ENCODE peak calls at places on chromosomes 13 and 19, in seven cellular contexts. One of them, this sample, is unnamed. For H3K4me1, the result is how much of the 10 kb centered on the place peaks cover.

GRCh38 chr13:40622761-40623160 is 43.7 kb downstream of the FOXO1 start:
- DNase-seq in thoracic aorta: no peak
- DNase-seq in heart right ventricle: no peak
- DNase-seq in tibial artery: no peak
- DNase-seq in CD8-positive, alpha-beta T cell: no peak
- DNase-seq in ovary: no peak
- DNase-seq in esophagus squamous epithelium: no peak
- DNase-seq in this sample: no peak

GRCh38 chr13:41680900-41681299 is 223.6 kb downstream of the RGCC start:
- DNase-seq in thoracic aorta: no peak
- DNase-seq in heart right ventricle: no peak
- DNase-seq in tibial artery: no peak
- DNase-seq in CD8-positive, alpha-beta T cell: no peak
- DNase-seq in ovary: no peak
- DNase-seq in esophagus squamous epithelium: no peak
- DNase-seq in this sample: no peak

GRCh38 chr13:94169783-94170513 is 309.5 kb downstream of the DCT start:
- DNase-seq in thoracic aorta: peak
- DNase-seq in heart right ventricle: no peak
- DNase-seq in tibial artery: peak
- DNase-seq in CD8-positive, alpha-beta T cell: no peak
- DNase-seq in ovary: no peak
- DNase-seq in esophagus squamous epithelium: no peak
- DNase-seq in this sample: no peak

GRCh38 chr13:76886292-76887061 is at the start of gene KCTD12:
- DNase-seq in thoracic aorta: peak
- DNase-seq in heart right ventricle: peak
- DNase-seq in tibial artery: peak
- DNase-seq in CD8-positive, alpha-beta T cell: peak
- DNase-seq in ovary: peak
- DNase-seq in esophagus squamous epithelium: peak
- DNase-seq in this sample: peak

GRCh38 chr13:40626977-40627376 is 39.5 kb downstream of the FOXO1 start:
- DNase-seq in thoracic aorta: no peak
- DNase-seq in heart right ventricle: no peak
- DNase-seq in tibial artery: no peak
- DNase-seq in CD8-positive, alpha-beta T cell: no peak
- DNase-seq in ovary: no peak
- DNase-seq in esophagus squamous epithelium: no peak
- DNase-seq in this sample: no peak

GRCh38 chr13:42740753-42741152 is 40.6 kb upstream of the FAM216B start:
- DNase-seq in thoracic aorta: no peak
- DNase-seq in heart right ventricle: peak
- DNase-seq in tibial artery: peak
- DNase-seq in CD8-positive, alpha-beta T cell: no peak
- DNase-seq in ovary: no peak
- DNase-seq in esophagus squamous epithelium: no peak
- DNase-seq in this sample: peak

GRCh38 chr19:33052352-33052972 is 12.2 kb downstream of the RHPN2 start:
- DNase-seq in thoracic aorta: no peak
- DNase-seq in heart right ventricle: no peak
- DNase-seq in tibial artery: no peak
- DNase-seq in CD8-positive, alpha-beta T cell: no peak
- DNase-seq in ovary: peak
- DNase-seq in esophagus squamous epithelium: no peak
- DNase-seq in this sample: peak

GRCh38 chr13:50283017-50283416 is 267.8 kb downstream of the KCNRG start:
- DNase-seq in thoracic aorta: no peak
- DNase-seq in heart right ventricle: no peak
- DNase-seq in tibial artery: no peak
- DNase-seq in CD8-positive, alpha-beta T cell: no peak
- DNase-seq in ovary: no peak
- DNase-seq in esophagus squamous epithelium: no peak
- DNase-seq in this sample: no peak

GRCh38 chr19:33392341-33393285 is 19.1 kb downstream of the CEBPG start:
- DNase-seq in thoracic aorta: no peak
- DNase-seq in heart right ventricle: no peak
- DNase-seq in tibial artery: peak
- DNase-seq in CD8-positive, alpha-beta T cell: no peak
- DNase-seq in ovary: peak
- DNase-seq in esophagus squamous epithelium: no peak
- DNase-seq in this sample: peak

GRCh38 chr13:45859682-45860081 is 8.1 kb upstream of the SIAH3 start:
- DNase-seq in thoracic aorta: no peak
- DNase-seq in heart right ventricle: no peak
- DNase-seq in tibial artery: no peak
- DNase-seq in CD8-positive, alpha-beta T cell: no peak
- DNase-seq in ovary: no peak
- DNase-seq in esophagus squamous epithelium: no peak
- DNase-seq in this sample: no peak

GRCh38 chr13:23050126-23050525 is 130.7 kb upstream of the SGCG start:
- DNase-seq in thoracic aorta: no peak
- DNase-seq in heart right ventricle: no peak
- DNase-seq in tibial artery: no peak
- DNase-seq in CD8-positive, alpha-beta T cell: no peak
- DNase-seq in ovary: no peak
- DNase-seq in esophagus squamous epithelium: no peak
- DNase-seq in this sample: no peak

GRCh38 chr13:25037057-25037813 is 58.7 kb upstream of the PABPC3 start:
- DNase-seq in thoracic aorta: no peak
- DNase-seq in heart right ventricle: peak
- DNase-seq in tibial artery: no peak
- DNase-seq in CD8-positive, alpha-beta T cell: peak
- DNase-seq in ovary: no peak
- DNase-seq in esophagus squamous epithelium: no peak
- DNase-seq in this sample: peak

GRCh38 chr13:113332615-113333014 is 31.3 kb downstream of the GRTP1 start:
- DNase-seq in thoracic aorta: no peak
- DNase-seq in heart right ventricle: no peak
- DNase-seq in tibial artery: no peak
- DNase-seq in CD8-positive, alpha-beta T cell: no peak
- DNase-seq in ovary: no peak
- DNase-seq in esophagus squamous epithelium: no peak
- DNase-seq in this sample: no peak

GRCh38 chr19:32717496-32717895 is 2.1 kb upstream of the TDRD12 start:
- DNase-seq in thoracic aorta: no peak
- DNase-seq in heart right ventricle: no peak
- DNase-seq in tibial artery: no peak
- DNase-seq in CD8-positive, alpha-beta T cell: no peak
- DNase-seq in ovary: no peak
- DNase-seq in esophagus squamous epithelium: no peak
- DNase-seq in this sample: no peak

GRCh38 chr19:13016628-13017305 is 21.5 kb downstream of the NFIX start:
- DNase-seq in thoracic aorta: no peak
- DNase-seq in heart right ventricle: no peak
- DNase-seq in tibial artery: no peak
- DNase-seq in CD8-positive, alpha-beta T cell: no peak
- DNase-seq in ovary: no peak
- DNase-seq in esophagus squamous epithelium: no peak
- DNase-seq in this sample: no peak

GRCh38 chr19:13020002-13020414 is 24.7 kb downstream of the NFIX start:
- DNase-seq in thoracic aorta: no peak
- DNase-seq in heart right ventricle: no peak
- DNase-seq in tibial artery: no peak
- DNase-seq in CD8-positive, alpha-beta T cell: no peak
- DNase-seq in ovary: no peak
- DNase-seq in esophagus squamous epithelium: no peak
- DNase-seq in this sample: no peak

GRCh38 chr19:13017306-13018036 is 22.2 kb downstream of the NFIX start:
- DNase-seq in thoracic aorta: no peak
- DNase-seq in heart right ventricle: no peak
- DNase-seq in tibial artery: no peak
- DNase-seq in CD8-positive, alpha-beta T cell: no peak
- DNase-seq in ovary: no peak
- DNase-seq in esophagus squamous epithelium: no peak
- DNase-seq in this sample: no peak

GRCh38 chr19:13019330-13019729 is 24.1 kb downstream of the NFIX start:
- DNase-seq in thoracic aorta: no peak
- DNase-seq in heart right ventricle: no peak
- DNase-seq in tibial artery: no peak
- DNase-seq in CD8-positive, alpha-beta T cell: no peak
- DNase-seq in ovary: no peak
- DNase-seq in esophagus squamous epithelium: no peak
- DNase-seq in this sample: no peak

DNA sequence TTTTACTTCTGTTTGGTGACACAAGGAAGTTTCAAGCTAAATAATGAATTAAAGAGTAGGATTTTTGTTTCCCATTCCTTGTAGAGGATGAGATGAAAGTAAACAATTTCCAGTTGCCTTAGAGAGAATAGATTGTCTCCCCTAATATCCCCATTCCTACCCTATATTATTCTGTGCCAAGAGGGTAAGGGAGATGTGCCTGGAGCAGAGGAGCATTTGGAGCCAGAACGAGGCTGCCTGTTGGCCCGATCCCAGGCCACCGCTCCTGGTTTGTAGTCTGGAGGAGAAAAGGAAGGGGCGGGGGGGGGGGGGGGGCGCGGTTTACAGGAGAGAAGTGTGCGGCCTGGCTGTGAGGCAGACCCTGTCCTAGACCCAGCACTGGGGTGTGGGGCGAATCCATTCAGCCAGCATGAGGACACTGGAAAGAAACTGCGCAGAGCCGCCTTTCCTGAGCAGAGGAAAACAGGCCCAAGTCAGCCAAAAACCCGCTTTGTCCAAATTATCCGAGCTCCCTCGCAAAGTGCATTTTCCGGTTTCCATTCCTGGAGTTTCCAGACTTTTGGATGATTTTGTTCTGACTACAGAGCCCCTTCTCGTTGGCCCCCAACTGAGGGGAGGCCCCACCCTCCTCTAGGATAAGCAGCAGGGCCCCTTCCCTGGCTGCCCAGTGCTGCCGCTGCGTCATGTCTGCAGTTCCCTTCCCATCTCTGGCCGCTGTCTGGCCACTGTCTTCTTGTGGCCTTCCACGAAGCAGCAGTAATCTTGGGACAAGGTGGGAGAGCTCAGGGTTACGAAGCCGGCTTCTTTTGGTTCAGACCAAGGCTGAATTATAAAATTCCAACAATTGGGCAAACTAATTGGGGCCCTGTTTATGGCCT is 23.0 kb downstream of the NFIX start:
- DNase-seq in thoracic aorta: no peak
- DNase-seq in heart right ventricle: peak
- DNase-seq in tibial artery: no peak
- DNase-seq in CD8-positive, alpha-beta T cell: no peak
- DNase-seq in ovary: peak
- DNase-seq in esophagus squamous epithelium: no peak
- DNase-seq in this sample: no peak
- H3K4me1 ChIP-seq in thoracic aorta: half or more
- H3K4me1 ChIP-seq in heart right ventricle: half or more
- H3K4me1 ChIP-seq in tibial artery: half or more
- H3K4me1 ChIP-seq in CD8-positive, alpha-beta T cell: under half
- H3K4me1 ChIP-seq in ovary: under half
- H3K4me1 ChIP-seq in esophagus squamous epithelium: half or more
- H3K4me1 ChIP-seq in this sample: under half

GRCh38 chr13:99596180-99596579 is 94.9 kb downstream of the TM9SF2 start:
- DNase-seq in thoracic aorta: no peak
- DNase-seq in heart right ventricle: no peak
- DNase-seq in tibial artery: no peak
- DNase-seq in CD8-positive, alpha-beta T cell: no peak
- DNase-seq in ovary: no peak
- DNase-seq in esophagus squamous epithelium: no peak
- DNase-seq in this sample: no peak

GRCh38 chr13:99604636-99605035 is 103.4 kb downstream of the TM9SF2 start:
- DNase-seq in thoracic aorta: no peak
- DNase-seq in heart right ventricle: no peak
- DNase-seq in tibial artery: no peak
- DNase-seq in CD8-positive, alpha-beta T cell: no peak
- DNase-seq in ovary: no peak
- DNase-seq in esophagus squamous epithelium: no peak
- DNase-seq in this sample: no peak

GRCh38 chr13:99601535-99601934 is 100.3 kb downstream of the TM9SF2 start:
- DNase-seq in thoracic aorta: no peak
- DNase-seq in heart right ventricle: no peak
- DNase-seq in tibial artery: no peak
- DNase-seq in CD8-positive, alpha-beta T cell: no peak
- DNase-seq in ovary: no peak
- DNase-seq in esophagus squamous epithelium: no peak
- DNase-seq in this sample: no peak

GRCh38 chr13:99605417-99606321 is 104.4 kb downstream of the TM9SF2 start:
- DNase-seq in thoracic aorta: no peak
- DNase-seq in heart right ventricle: peak
- DNase-seq in tibial artery: peak
- DNase-seq in CD8-positive, alpha-beta T cell: peak
- DNase-seq in ovary: peak
- DNase-seq in esophagus squamous epithelium: no peak
- DNase-seq in this sample: peak

GRCh38 chr13:99600318-99600717 is 99.0 kb downstream of the TM9SF2 start:
- DNase-seq in thoracic aorta: no peak
- DNase-seq in heart right ventricle: no peak
- DNase-seq in tibial artery: no peak
- DNase-seq in CD8-positive, alpha-beta T cell: no peak
- DNase-seq in ovary: no peak
- DNase-seq in esophagus squamous epithelium: no peak
- DNase-seq in this sample: no peak
- H3K27ac ChIP-seq in thoracic aorta: no peak
- H3K27ac ChIP-seq in heart right ventricle: no peak
- H3K27ac ChIP-seq in tibial artery: no peak
- H3K27ac ChIP-seq in CD8-positive, alpha-beta T cell: no peak
- H3K27ac ChIP-seq in ovary: no peak
- H3K27ac ChIP-seq in esophagus squamous epithelium: no peak
- H3K27ac ChIP-seq in this sample: no peak

DNA sequence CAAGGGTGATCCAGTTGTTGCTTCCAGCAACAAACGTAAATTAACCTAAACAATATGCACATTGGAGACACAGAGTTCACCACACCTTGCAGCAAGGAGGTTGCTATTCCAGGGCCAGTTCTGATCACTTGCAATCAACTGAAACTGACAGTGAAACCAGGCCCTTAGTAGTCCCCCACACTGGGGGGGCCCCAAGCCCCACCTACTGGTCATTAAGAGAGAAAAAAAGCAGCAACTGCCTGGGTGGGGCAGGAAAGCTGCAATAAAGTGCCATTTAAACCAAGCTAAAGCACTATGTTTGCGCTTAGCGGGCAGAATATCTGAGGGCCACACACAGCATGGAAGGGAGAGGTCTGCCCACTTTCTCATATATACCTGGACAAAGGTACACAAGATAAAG is 51.5 kb downstream of the ATP7B start:
- DNase-seq in thoracic aorta: no peak
- DNase-seq in heart right ventricle: no peak
- DNase-seq in tibial artery: no peak
- DNase-seq in CD8-positive, alpha-beta T cell: no peak
- DNase-seq in ovary: no peak
- DNase-seq in esophagus squamous epithelium: no peak
- DNase-seq in this sample: no peak
- TF ChIP-seq CTCF in thoracic aorta: no peak
- TF ChIP-seq CTCF in heart right ventricle: no peak
- TF ChIP-seq CTCF in tibial artery: no peak
- TF ChIP-seq CTCF in CD8-positive, alpha-beta T cell: no peak
- TF ChIP-seq CTCF in ovary: no peak
- TF ChIP-seq CTCF in esophagus squamous epithelium: no peak
- TF ChIP-seq CTCF in this sample: no peak

GRCh38 chr19:13029301-13029880 is 34.1 kb downstream of the NFIX start:
- DNase-seq in thoracic aorta: no peak
- DNase-seq in heart right ventricle: no peak
- DNase-seq in tibial artery: no peak
- DNase-seq in CD8-positive, alpha-beta T cell: no peak
- DNase-seq in ovary: no peak
- DNase-seq in esophagus squamous epithelium: no peak
- DNase-seq in this sample: no peak
- H3K4me1 ChIP-seq in thoracic aorta: half or more
- H3K4me1 ChIP-seq in heart right ventricle: half or more
- H3K4me1 ChIP-seq in tibial artery: half or more
- H3K4me1 ChIP-seq in CD8-positive, alpha-beta T cell: under half
- H3K4me1 ChIP-seq in ovary: under half
- H3K4me1 ChIP-seq in esophagus squamous epithelium: half or more
- H3K4me1 ChIP-seq in this sample: half or more

This sample was measured in body of pancreas.